ENCODE peak calls at places on chromosomes 16 and 17, in nine cellular contexts. J is cardiac muscle cell, W is neural progenitor cell, U is heart right ventricle, F is GM23338, R is uterus, X is adrenal gland, T is IMR-90, K is keratinocyte. S is an unnamed sample.

GRCh38 chr17:27807567-27808470 is 7.5 kb upstream of the NOS2 start:
- DNase-seq in J (peak; percentile 22), W (no peak), U (peak; percentile 14), F (no peak), R (no peak), X (peak; percentile 48), T (no peak), K (no peak), S (peak; percentile 69)

GRCh38 chr17:43613911-43614310 is 47.8 kb downstream of the MEOX1 start:
- DNase-seq in J (no peak), W (no peak), U (no peak), F (no peak), R (no peak), X (no peak), T (no peak), K (no peak), S (no peak)

GRCh38 chr17:7313890-7314718 is 1.1 kb downstream of the GPS2 start:
- DNase-seq in J (no peak), W (no peak), U (no peak), F (no peak), R (no peak), X (no peak), T (peak; percentile 38), K (no peak), S (no peak)

GRCh38 chr16:59880626-59881025 is 1146.5 kb upstream of the GOT2 start:
- DNase-seq in J (no peak), W (no peak), U (no peak), F (no peak), R (no peak), X (no peak), T (no peak), K (no peak), S (no peak)

GRCh38 chr17:49230636-49231562 is at the start of gene PHOSPHO1:
- DNase-seq in J (peak; percentile 94), W (peak; percentile 96), U (peak; percentile 88), F (peak; percentile 93), R (peak; percentile 74), X (peak; percentile 88), T (peak; percentile 76), K (peak; percentile 13), S (peak; percentile 82)

GRCh38 chr16:80045944-80046660 is 445.6 kb upstream of the MAF start:
- DNase-seq in J (peak; percentile 28), W (peak; percentile 65), U (no peak), F (no peak), R (no peak), X (no peak), T (no peak), K (no peak), S (no peak)

GRCh38 chr17:44914148-44914547 is 1.2 kb downstream of the GFAP start:
- DNase-seq in J (no peak), W (no peak), U (no peak), F (no peak), R (no peak), X (no peak), T (no peak), K (no peak), S (no peak)

GRCh38 chr17:72751746-72752145 is 340.7 kb downstream of the SLC39A11 start:
- DNase-seq in J (no peak), W (no peak), U (no peak), F (no peak), R (no peak), X (no peak), T (no peak), K (no peak), S (no peak)

GRCh38 chr17:55266051-55266957 is 1.5 kb downstream of the HLF start:
- DNase-seq in J (no peak), W (peak; percentile 38), U (no peak), F (peak; percentile 49), R (peak; percentile 52), X (peak; percentile 34), T (no peak), K (no peak), S (no peak)

GRCh38 chr16:31508706-31509523 is 724 bp upstream of the RUSF1 start:
- DNase-seq in J (no peak), W (no peak), U (no peak), F (no peak), R (no peak), X (no peak), T (peak; percentile 56), K (no peak), S (no peak)

GRCh38 chr16:85004587-85005205 is 6.6 kb downstream of the ZDHHC7 start:
- DNase-seq in J (no peak), W (no peak), U (no peak), F (no peak), R (peak; percentile 69), X (no peak), T (peak; percentile 95), K (peak; percentile 81), S (no peak)

GRCh38 chr17:4194796-4195195 is 51.8 kb downstream of the CYB5D2 start:
- DNase-seq in J (no peak), W (no peak), U (no peak), F (no peak), R (no peak), X (no peak), T (no peak), K (no peak), S (no peak)

GRCh38 chr16:1779741-1780676 is 2.4 kb downstream of the SPSB3 start:
- DNase-seq in J (no peak), W (no peak), U (no peak), F (no peak), R (no peak), X (peak; percentile 92), T (no peak), K (no peak), S (no peak)

GRCh38 chr17:36598951-36599401 is 2.4 kb upstream of the MRM1 start:
- DNase-seq in J (no peak), W (no peak), U (no peak), F (no peak), R (no peak), X (no peak), T (no peak), K (no peak), S (no peak)

GRCh38 chr17:18235743-18236256 is 10.4 kb downstream of the LLGL1 start:
- DNase-seq in J (no peak), W (no peak), U (no peak), F (no peak), R (no peak), X (peak; percentile 93), T (peak; percentile 67), K (no peak), S (no peak)

GRCh38 chr16:9820481-9821246 is 361.6 kb downstream of the GRIN2A start:
- DNase-seq in J (peak; percentile 24), W (peak; percentile 90), U (no peak), F (peak; percentile 95), R (no peak), X (no peak), T (no peak), K (no peak), S (no peak)

GRCh38 chr17:57946798-57947358 is 8.3 kb downstream of the CUEDC1 start:
- DNase-seq in J (no peak), W (no peak), U (peak; percentile 57), F (no peak), R (peak; percentile 63), X (peak; percentile 62), T (peak; percentile 78), K (no peak), S (no peak)

GRCh38 chr17:80146121-80147034 is 550 bp downstream of the EIF4A3 start:
- DNase-seq in J (peak; percentile 32), W (peak; percentile 75), U (no peak), F (peak; percentile 59), R (peak; percentile 32), X (no peak), T (peak; percentile 16), K (no peak), S (no peak)

GRCh38 chr16:8330761-8331160 is 259.6 kb downstream of the TMEM114 start:
- DNase-seq in J (no peak), W (no peak), U (no peak), F (no peak), R (no peak), X (no peak), T (no peak), K (no peak), S (no peak)

GRCh38 chr17:9383828-9384227 is 191.8 kb downstream of the STX8 start:
- DNase-seq in J (no peak), W (no peak), U (no peak), F (no peak), R (no peak), X (no peak), T (no peak), K (no peak), S (no peak)

DNA sequence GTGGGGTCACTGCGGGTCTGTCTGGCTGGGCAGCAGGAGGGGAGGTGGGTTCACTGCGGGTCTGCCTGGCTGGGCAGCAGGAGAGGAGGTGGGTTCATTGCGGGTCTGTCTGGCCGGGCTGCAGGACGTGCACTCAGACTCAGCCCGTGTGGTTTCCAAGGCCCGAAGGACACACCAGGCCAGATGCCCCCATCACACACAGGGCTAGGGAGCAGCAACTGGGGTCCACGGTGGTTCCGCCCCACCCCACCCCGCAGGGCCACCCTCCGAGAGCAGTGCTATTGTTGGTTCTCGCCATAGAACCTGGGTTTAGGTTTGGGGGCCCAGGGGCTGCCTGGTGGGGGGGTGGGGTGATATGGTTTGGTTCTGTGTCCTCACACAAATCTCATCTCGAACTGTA is 5.8 kb upstream of the CIAO3 start:
- DNase-seq in J (no peak), W (no peak), U (no peak), F (no peak), R (no peak), X (no peak), T (no peak), K (no peak), S (no peak)
- H3K27me3 ChIP-seq in J (no peaks in the 10 kb centered on the region), W (no peaks in the 10 kb centered on the region), U (peaks cover 14% of the 10 kb centered on the region), F (no peaks in the 10 kb centered on the region), R (no peaks in the 10 kb centered on the region), X (no peaks in the 10 kb centered on the region), T (peaks cover 4% of the 10 kb centered on the region), K (peaks cover under 1% of the 10 kb centered on the region), S (no peaks in the 10 kb centered on the region)

GRCh38 chr16:20094157-20094556 is 20.5 kb upstream of the GPR139 start:
- DNase-seq in J (no peak), W (no peak), U (no peak), F (peak; percentile 24), R (no peak), X (no peak), T (no peak), K (no peak), S (no peak)
- TF ChIP-seq CTCF in J (no peak), W (no peak), U (no peak), F (peak; percentile 41), R (no peak), X (no peak), T (no peak), K (no peak), S (no peak)

GRCh38 chr16:28210264-28210663 is 1.5 kb downstream of the XPO6 start:
- DNase-seq in J (no peak), W (no peak), U (no peak), F (no peak), R (no peak), X (no peak), T (no peak), K (no peak), S (no peak)
- H3K27ac ChIP-seq in J (no peak overlapping the region), W (no peak overlapping the region), U (peak overlapping the region; percentile 89), F (no peak overlapping the region), R (no peak overlapping the region), X (no peak overlapping the region), T (peak overlapping the region; percentile 94), K (peak overlapping the region; percentile 90), S (peak overlapping the region; percentile 80)

DNA sequence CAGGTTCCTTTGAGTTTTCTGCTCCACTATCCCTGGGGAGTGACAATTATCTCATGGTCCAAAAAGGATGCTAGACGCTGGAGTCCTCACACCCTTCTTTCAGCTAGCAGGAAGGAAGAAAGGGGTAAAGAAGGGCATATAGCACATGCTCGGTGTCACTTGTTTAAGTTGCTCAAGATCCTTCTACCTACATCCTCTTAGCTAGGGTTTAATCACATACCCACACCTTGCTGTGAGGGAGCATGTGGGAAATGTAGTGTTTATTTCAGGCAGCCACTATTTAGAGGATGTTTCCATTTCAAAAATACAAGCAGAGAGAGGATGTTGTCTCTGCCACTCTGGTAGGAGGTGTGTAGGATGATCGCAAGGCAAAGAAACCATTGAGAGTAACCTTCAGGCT is 4.5 kb downstream of the PRKCB start:
- DNase-seq in J (no peak), W (no peak), U (no peak), F (no peak), R (no peak), X (no peak), T (no peak), K (no peak), S (no peak)
- H3K27me3 ChIP-seq in J (peaks cover 56% of the 10 kb centered on the region), W (peaks cover 40% of the 10 kb centered on the region), U (peaks cover 57% of the 10 kb centered on the region), F (peaks cover 29% of the 10 kb centered on the region), R (no peaks in the 10 kb centered on the region), X (peaks cover 32% of the 10 kb centered on the region), T (peaks cover 14% of the 10 kb centered on the region), K (peaks cover 28% of the 10 kb centered on the region), S (no peaks in the 10 kb centered on the region)

S was measured in CD4-positive, alpha-beta T cell.